ENCODE peak calls at places on chromosomes 5 and 9, in six cellular contexts. Y is body of pancreas, A is endodermal cell, S is sigmoid colon, N is lower leg skin, K is astrocyte of the cerebellum. T is an unnamed sample.

GRCh38 chr5:175657593-175658271 is at the start of gene HRH2:
- DNase-seq in Y (no peak), A (peak), S (no peak), N (peak), K (no peak), T (no peak)

GRCh38 chr5:180799902-180800801 is 2.5 kb downstream of the MGAT1 start:
- DNase-seq in Y (no peak), A (no peak), S (no peak), N (peak), K (no peak), T (no peak)

GRCh38 chr5:33936004-33936380 is 194 bp upstream of the RXFP3 start:
- DNase-seq in Y (peak), A (peak), S (no peak), N (no peak), K (peak), T (no peak)

GRCh38 chr5:107594253-107595045 is 76.3 kb downstream of the EFNA5 start:
- DNase-seq in Y (no peak), A (no peak), S (no peak), N (peak), K (no peak), T (no peak)

GRCh38 chr9:123049589-123050222 is 16.2 kb downstream of the GPR21 start:
- DNase-seq in Y (peak), A (no peak), S (peak), N (no peak), K (no peak), T (no peak)

GRCh38 chr5:8807636-8808035 is 738.2 kb downstream of the SEMA5A start:
- DNase-seq in Y (no peak), A (no peak), S (no peak), N (no peak), K (no peak), T (no peak)

GRCh38 chr9:17003576-17004240 is 131.1 kb upstream of the CNTLN start:
- DNase-seq in Y (no peak), A (no peak), S (no peak), N (no peak), K (no peak), T (no peak)

GRCh38 chr9:126207256-126207655 is 119.4 kb upstream of the MVB12B start:
- DNase-seq in Y (no peak), A (no peak), S (no peak), N (no peak), K (no peak), T (no peak)

GRCh38 chr9:131813116-131813515 is 73.2 kb upstream of the RAPGEF1 start:
- DNase-seq in Y (no peak), A (no peak), S (no peak), N (no peak), K (peak), T (no peak)

GRCh38 chr9:94553029-94553938 is 1.6 kb upstream of the PCAT7 start:
- DNase-seq in Y (peak), A (peak), S (no peak), N (no peak), K (no peak), T (no peak)

GRCh38 chr5:160525471-160526261 is 104.0 kb downstream of the PTTG1 start:
- DNase-seq in Y (no peak), A (peak), S (no peak), N (no peak), K (no peak), T (no peak)

GRCh38 chr5:150214289-150214688 is 24.4 kb downstream of the SLC6A7 start:
- DNase-seq in Y (no peak), A (no peak), S (no peak), N (no peak), K (no peak), T (no peak)

GRCh38 chr5:150112211-150113046 is 26.1 kb upstream of the CSF1R start:
- DNase-seq in Y (no peak), A (peak), S (peak), N (peak), K (peak), T (no peak)

GRCh38 chr9:106921341-106921899 is 58.5 kb downstream of the ZNF462 start:
- DNase-seq in Y (no peak), A (peak), S (no peak), N (no peak), K (peak), T (no peak)

GRCh38 chr9:129235931-129236331 is 57.9 kb upstream of the IER5L start:
- DNase-seq in Y (no peak), A (no peak), S (no peak), N (no peak), K (no peak), T (no peak)

GRCh38 chr5:989961-990530 is 18.6 kb upstream of the NKD2 start:
- DNase-seq in Y (peak), A (peak), S (peak), N (peak), K (no peak), T (peak)

GRCh38 chr5:78647838-78648358 is 674 bp downstream of the LHFPL2 start:
- DNase-seq in Y (peak), A (peak), S (peak), N (no peak), K (no peak), T (no peak)

GRCh38 chr5:65172486-65173129 is 309.1 kb downstream of the ADAMTS6 start:
- DNase-seq in Y (no peak), A (no peak), S (no peak), N (no peak), K (peak), T (no peak)

GRCh38 chr9:121637441-121638222 is 13.8 kb upstream of the DAB2IP start:
- DNase-seq in Y (no peak), A (no peak), S (no peak), N (no peak), K (no peak), T (no peak)

GRCh38 chr9:127976498-127976897 is 4.3 kb downstream of the EEIG1 start:
- DNase-seq in Y (peak), A (peak), S (no peak), N (no peak), K (no peak), T (no peak)

GRCh38 chr9:81559741-81560140 is 129.6 kb downstream of the TLE1 start:
- DNase-seq in Y (no peak), A (no peak), S (no peak), N (no peak), K (peak), T (no peak)

GRCh38 chr5:172361566-172362238 is 78.1 kb upstream of the UBTD2 start:
- DNase-seq in Y (no peak), A (no peak), S (no peak), N (peak), K (peak), T (no peak)

GRCh38 chr5:134583821-134584220 is 48.8 kb downstream of the SAR1B start:
- DNase-seq in Y (no peak), A (peak), S (no peak), N (no peak), K (no peak), T (no peak)

GRCh38 chr9:92671323-92671722 is 1.4 kb upstream of the IPPK start:
- DNase-seq in Y (no peak), A (peak), S (no peak), N (peak), K (no peak), T (no peak)

GRCh38 chr9:130667117-130667430 is 2.7 kb downstream of the PRDM12 start:
- DNase-seq in Y (no peak), A (no peak), S (no peak), N (no peak), K (no peak), T (no peak)

GRCh38 chr5:16593630-16594029 is 23.2 kb downstream of the RETREG1 start:
- DNase-seq in Y (no peak), A (no peak), S (no peak), N (no peak), K (no peak), T (no peak)

GRCh38 chr5:17232405-17232804 is 15.0 kb downstream of the BASP1 start:
- DNase-seq in Y (no peak), A (no peak), S (no peak), N (no peak), K (no peak), T (no peak)

GRCh38 chr5:87499478-87500410 is 87.0 kb upstream of the CCNH start:
- DNase-seq in Y (no peak), A (peak), S (no peak), N (no peak), K (no peak), T (no peak)

GRCh38 chr5:27311544-27311943 is 273.2 kb upstream of the CDH9 start:
- DNase-seq in Y (no peak), A (no peak), S (no peak), N (no peak), K (peak), T (no peak)

GRCh38 chr5:137481596-137481995 is 17.5 kb downstream of the SPOCK1 start:
- DNase-seq in Y (no peak), A (no peak), S (no peak), N (no peak), K (no peak), T (no peak)

GRCh38 chr9:15160673-15161072 is 146.3 kb downstream of the TTC39B start:
- DNase-seq in Y (no peak), A (no peak), S (no peak), N (no peak), K (no peak), T (no peak)

GRCh38 chr9:4164356-4164755 is 135.5 kb downstream of the GLIS3 start:
- DNase-seq in Y (no peak), A (no peak), S (no peak), N (no peak), K (no peak), T (no peak)

GRCh38 chr5:141734501-141735231 is 52.6 kb upstream of the ARAP3 start:
- DNase-seq in Y (peak), A (peak), S (no peak), N (peak), K (peak), T (no peak)

DNA sequence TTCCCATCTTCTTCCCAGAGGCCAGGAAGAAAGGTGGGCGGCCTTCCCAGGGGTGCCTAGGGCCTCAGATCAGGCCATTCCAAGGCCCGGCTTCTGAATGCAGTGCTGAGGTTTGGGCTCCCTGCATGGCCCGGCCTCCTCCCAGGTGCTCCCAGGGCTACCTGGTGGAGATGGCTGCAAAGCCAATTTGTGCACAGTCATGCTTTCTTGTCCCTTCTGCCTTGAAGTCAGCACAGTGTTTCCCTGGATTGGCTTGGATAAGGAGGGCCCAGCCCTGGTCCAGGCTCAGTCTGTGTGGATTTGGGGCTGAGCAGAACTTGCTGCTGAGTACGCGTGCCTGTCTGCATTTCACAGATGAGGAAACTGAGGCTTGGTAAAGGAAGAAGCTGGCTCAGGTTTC is 72.5 kb downstream of the RXRA start:
- DNase-seq in Y (no peak), A (no peak), S (no peak), N (no peak), K (no peak), T (no peak)
- TF ChIP-seq CTCF in Y (no peak), A (no peak), S (no peak), N (no peak), K (no peak), T (no peak)

DNA sequence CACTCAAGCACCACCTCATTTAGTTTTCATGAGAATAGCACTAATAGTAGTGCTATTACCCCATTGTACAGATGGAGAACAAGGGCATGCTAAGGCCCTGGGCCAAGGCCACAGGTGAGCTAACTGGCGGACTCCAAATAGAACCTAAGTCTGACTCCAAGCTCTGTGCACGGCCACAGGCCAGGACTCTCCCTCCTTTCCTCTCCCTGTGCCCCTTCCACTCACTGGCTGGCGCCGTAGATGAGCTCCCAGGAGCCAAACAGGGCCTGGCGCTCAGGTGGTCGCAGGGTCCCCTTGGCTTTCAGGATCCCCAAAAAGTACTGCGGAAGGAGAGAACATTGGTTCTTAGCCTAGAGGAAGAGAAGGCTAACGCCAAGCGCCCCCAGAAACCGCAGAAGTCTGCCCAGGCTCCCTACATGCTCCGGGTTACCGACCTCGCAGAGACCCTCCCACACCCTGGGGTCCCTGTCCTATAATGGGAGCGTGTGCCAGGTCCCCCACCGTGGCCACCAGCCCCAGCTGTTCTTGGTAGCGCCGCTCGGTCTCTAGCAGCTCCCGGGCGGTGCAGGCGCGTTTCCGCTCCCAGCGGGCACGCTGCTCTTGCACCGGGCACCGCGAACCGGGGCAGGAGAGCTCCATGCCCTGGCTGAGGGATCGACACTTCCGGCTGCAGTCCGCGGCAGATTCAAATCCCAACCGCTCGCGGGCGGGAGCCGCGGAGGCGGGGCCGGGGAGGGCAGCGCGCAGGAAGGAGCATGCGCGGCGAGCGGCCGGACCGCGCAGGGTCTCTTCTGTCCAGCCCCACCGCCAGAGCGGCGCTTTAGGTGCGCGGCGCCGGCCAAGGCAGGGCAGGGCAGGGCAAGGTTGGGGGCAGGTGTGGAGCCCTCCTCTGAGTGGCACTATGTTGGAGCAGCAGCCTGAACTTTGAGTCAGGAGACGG is at the start of gene ARHGEF39:
- DNase-seq in Y (peak), A (peak), S (peak), N (no peak), K (no peak), T (peak)
- TF ChIP-seq CTCF in Y (peak), A (peak), S (no peak), N (no peak), K (peak), T (no peak)

GRCh38 chr9:7906783-7907182 is 107.2 kb upstream of the DMAC1 start:
- DNase-seq in Y (no peak), A (no peak), S (no peak), N (no peak), K (no peak), T (no peak)

DNA sequence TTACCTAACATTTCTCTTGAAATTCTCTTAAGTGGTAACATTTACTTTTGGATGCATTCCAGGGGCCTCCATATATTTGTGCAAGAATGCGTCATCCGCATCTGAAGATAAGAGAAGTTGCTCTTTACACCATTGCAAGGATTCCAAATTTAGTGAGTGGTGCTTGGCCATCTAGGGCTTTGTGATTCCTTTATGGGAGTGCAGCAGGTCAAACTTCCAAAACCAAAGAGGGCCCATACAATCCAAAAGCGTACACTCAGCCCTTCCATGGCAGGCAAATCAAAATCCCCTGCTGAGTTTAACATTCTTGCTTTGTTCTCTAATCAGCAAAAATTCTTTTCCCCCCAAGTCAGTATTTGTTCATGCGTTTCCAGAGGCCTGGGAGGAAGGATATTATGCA is 102.1 kb upstream of the DMAC1 start:
- DNase-seq in Y (no peak), A (no peak), S (no peak), N (no peak), K (peak), T (no peak)
- TF ChIP-seq CTCF in Y (no peak), A (no peak), S (no peak), N (no peak), K (no peak), T (no peak)

GRCh38 chr5:23303433-23303832 is 204.0 kb upstream of the PRDM9 start:
- DNase-seq in Y (no peak), A (no peak), S (no peak), N (no peak), K (no peak), T (no peak)
- TF ChIP-seq CTCF in Y (no peak), A (peak), S (no peak), N (no peak), K (no peak), T (no peak)